ENCODE peak calls at places on chromosomes 3 and 15, in seven cellular contexts. G is Calu3; P is lower lobe of right lung; J is H7; N is effector memory CD8-positive, alpha-beta T cell; E is endodermal cell; H is EL. C is an unnamed sample.

GRCh38 chr3:146638718-146639117 is 33.6 kb upstream of the PLSCR5 start:
- DNase-seq in G (no peak), P (no peak), J (no peak), N (no peak), E (no peak), H (no peak), C (no peak)

GRCh38 chr15:98876461-98877369 is 130.9 kb downstream of the PGPEP1L start:
- DNase-seq in G (no peak), P (no peak), J (no peak), N (no peak), E (no peak), H (peak), C (no peak)

GRCh38 chr3:55721716-55722484 is 234.8 kb upstream of the WNT5A start:
- DNase-seq in G (no peak), P (no peak), J (peak), N (no peak), E (peak), H (peak), C (peak)

GRCh38 chr3:193452338-193452737 is 73.8 kb upstream of the ATP13A5 start:
- DNase-seq in G (no peak), P (no peak), J (peak), N (no peak), E (no peak), H (no peak), C (no peak)

GRCh38 chr15:66646308-66646707 is 55.7 kb upstream of the SMAD6 start:
- DNase-seq in G (no peak), P (no peak), J (peak), N (no peak), E (no peak), H (peak), C (no peak)

GRCh38 chr3:45599984-45600650 is 5.6 kb downstream of the LIMD1 start:
- DNase-seq in G (peak), P (peak), J (no peak), N (no peak), E (no peak), H (no peak), C (peak)

GRCh38 chr3:118480101-118480860 is 554.4 kb downstream of the IGSF11 start:
- DNase-seq in G (no peak), P (no peak), J (peak), N (no peak), E (no peak), H (no peak), C (no peak)

GRCh38 chr3:44125882-44126281 is 115.8 kb upstream of the TOPAZ1 start:
- DNase-seq in G (no peak), P (no peak), J (no peak), N (no peak), E (peak), H (peak), C (no peak)

GRCh38 chr3:11187678-11188077 is 33.4 kb downstream of the HRH1 start:
- DNase-seq in G (no peak), P (no peak), J (no peak), N (no peak), E (no peak), H (no peak), C (no peak)

GRCh38 chr15:52117549-52117948 is 5.0 kb upstream of the BCL2L10 start:
- DNase-seq in G (no peak), P (no peak), J (no peak), N (no peak), E (no peak), H (no peak), C (no peak)

GRCh38 chr3:100040446-100040845 is 73.9 kb downstream of the FILIP1L start:
- DNase-seq in G (no peak), P (no peak), J (no peak), N (no peak), E (no peak), H (peak), C (no peak)

GRCh38 chr15:82871577-82872484 is 62.4 kb downstream of the WHAMM start:
- DNase-seq in G (no peak), P (no peak), J (no peak), N (no peak), E (no peak), H (no peak), C (no peak)

GRCh38 chr3:141174683-141175082 is 56.9 kb upstream of the PXYLP1 start:
- DNase-seq in G (no peak), P (no peak), J (no peak), N (no peak), E (no peak), H (no peak), C (no peak)

GRCh38 chr3:125054436-125055164 is 1.2 kb downstream of the HEG1 start:
- DNase-seq in G (no peak), P (no peak), J (peak), N (no peak), E (peak), H (peak), C (peak)

GRCh38 chr15:75662823-75663519 is 15.3 kb downstream of the SNX33 start:
- DNase-seq in G (no peak), P (no peak), J (no peak), N (no peak), E (no peak), H (no peak), C (no peak)

GRCh38 chr3:124773351-124774304 is 43.4 kb downstream of the UMPS start:
- DNase-seq in G (no peak), P (no peak), J (no peak), N (no peak), E (no peak), H (no peak), C (no peak)

GRCh38 chr15:68829068-68829467 is 8.4 kb upstream of the ANP32A start:
- DNase-seq in G (peak), P (no peak), J (no peak), N (no peak), E (no peak), H (no peak), C (no peak)

GRCh38 chr15:82904574-82904973 is 47.9 kb downstream of the HOMER2 start:
- DNase-seq in G (no peak), P (no peak), J (no peak), N (no peak), E (no peak), H (no peak), C (no peak)

GRCh38 chr15:99486371-99487336 is 79.1 kb upstream of the MEF2A start:
- DNase-seq in G (peak), P (peak), J (peak), N (no peak), E (peak), H (peak), C (peak)

GRCh38 chr15:31278056-31278445 is 48.6 kb upstream of the KLF13 start:
- DNase-seq in G (no peak), P (no peak), J (peak), N (no peak), E (peak), H (no peak), C (no peak)

GRCh38 chr15:50627351-50628055 is 59.1 kb downstream of the TRPM7 start:
- DNase-seq in G (no peak), P (no peak), J (no peak), N (no peak), E (no peak), H (peak), C (no peak)

GRCh38 chr15:77305953-77306352 is 114.0 kb downstream of the PEAK1 start:
- DNase-seq in G (no peak), P (no peak), J (no peak), N (no peak), E (no peak), H (no peak), C (no peak)

GRCh38 chr3:100992086-100993033 is 861 bp downstream of the ABI3BP start:
- DNase-seq in G (peak), P (no peak), J (no peak), N (no peak), E (no peak), H (peak), C (peak)

GRCh38 chr3:88704316-88704715 is 403.1 kb upstream of the EPHA3 start:
- DNase-seq in G (no peak), P (no peak), J (no peak), N (no peak), E (no peak), H (no peak), C (no peak)

GRCh38 chr3:120481056-120481455 is 30.3 kb upstream of the FSTL1 start:
- DNase-seq in G (no peak), P (no peak), J (no peak), N (no peak), E (no peak), H (no peak), C (no peak)

GRCh38 chr15:59812889-59813288 is 123.8 kb upstream of the BNIP2 start:
- DNase-seq in G (no peak), P (no peak), J (no peak), N (no peak), E (no peak), H (no peak), C (no peak)

GRCh38 chr3:61663728-61664492 is 102.5 kb downstream of the PTPRG start:
- DNase-seq in G (no peak), P (no peak), J (peak), N (no peak), E (peak), H (peak), C (no peak)

GRCh38 chr3:168034152-168034928 is 61.4 kb downstream of the GOLIM4 start:
- DNase-seq in G (no peak), P (no peak), J (no peak), N (no peak), E (no peak), H (peak), C (no peak)

GRCh38 chr3:130896101-130896500 is 2.2 kb downstream of the ATP2C1 start:
- DNase-seq in G (no peak), P (no peak), J (no peak), N (no peak), E (no peak), H (no peak), C (no peak)

GRCh38 chr3:100932491-100932890 is 60.7 kb downstream of the ABI3BP start:
- DNase-seq in G (no peak), P (no peak), J (no peak), N (no peak), E (no peak), H (no peak), C (no peak)

GRCh38 chr3:134291300-134292254 is 40.9 kb upstream of the RYK start:
- DNase-seq in G (no peak), P (peak), J (no peak), N (no peak), E (no peak), H (peak), C (no peak)

GRCh38 chr3:160169139-160169830 is 55.9 kb upstream of the C3orf80 start:
- DNase-seq in G (no peak), P (no peak), J (no peak), N (no peak), E (peak), H (peak), C (no peak)